ENCODE peak calls at places on chromosomes 3 and 15, in six cellular contexts. Z is neuronal stem cell, G is neural progenitor cell, D is mammary epithelial cell, M is fibroblast of lung, O is WERI-Rb-1. U is an unnamed sample. For H3K36me3, the result is how much of the 10 kb centered on the place peaks cover.

GRCh38 chr3:37787027-37787868 is 74.4 kb upstream of the CTDSPL start:
- DNase-seq in Z (no peak), G (no peak), D (no peak), M (no peak), O (no peak), U (no peak)

GRCh38 chr3:10288575-10288960 is 4.2 kb downstream of the GHRL start:
- DNase-seq in Z (no peak), G (no peak), D (no peak), M (no peak), O (no peak), U (no peak)

GRCh38 chr3:101828289-101828688 is 21.0 kb upstream of the NFKBIZ start:
- DNase-seq in Z (no peak), G (no peak), D (no peak), M (no peak), O (no peak), U (no peak)

GRCh38 chr3:77746048-77746447 is 706.1 kb downstream of the ROBO2 start:
- DNase-seq in Z (no peak), G (no peak), D (no peak), M (no peak), O (no peak), U (no peak)

GRCh38 chr3:138861755-138862333 is 27.1 kb upstream of the PIK3CB start:
- DNase-seq in Z (peak), G (peak), D (peak), M (peak), O (no peak), U (no peak)

GRCh38 chr3:194169595-194169994 is 33.6 kb downstream of the HES1 start:
- DNase-seq in Z (no peak), G (no peak), D (no peak), M (no peak), O (no peak), U (no peak)

GRCh38 chr15:72136170-72137051 is 18.2 kb downstream of the SENP8 start:
- DNase-seq in Z (no peak), G (no peak), D (no peak), M (no peak), O (no peak), U (no peak)

GRCh38 chr3:170703121-170703588 is 117.3 kb upstream of the SLC7A14 start:
- DNase-seq in Z (no peak), G (no peak), D (peak), M (peak), O (no peak), U (no peak)

GRCh38 chr3:121852256-121852655 is 17.2 kb downstream of the EAF2 start:
- DNase-seq in Z (no peak), G (no peak), D (peak), M (no peak), O (no peak), U (no peak)

GRCh38 chr15:76868740-76869139 is 36.4 kb downstream of the SCAPER start:
- DNase-seq in Z (no peak), G (no peak), D (no peak), M (no peak), O (no peak), U (no peak)

GRCh38 chr3:171487382-171487781 is 27.2 kb upstream of the TNIK start:
- DNase-seq in Z (no peak), G (no peak), D (no peak), M (no peak), O (no peak), U (no peak)

GRCh38 chr3:66582721-66583141 is 81.9 kb upstream of the LRIG1 start:
- DNase-seq in Z (no peak), G (no peak), D (no peak), M (no peak), O (peak), U (no peak)

GRCh38 chr3:166785851-166786250 is 594.2 kb downstream of the ZBBX start:
- DNase-seq in Z (no peak), G (no peak), D (no peak), M (no peak), O (no peak), U (no peak)

GRCh38 chr3:127141921-127142730 is 50.8 kb upstream of the PRR23E start:
- DNase-seq in Z (no peak), G (no peak), D (peak), M (peak), O (no peak), U (no peak)

GRCh38 chr15:95712785-95713184 is 617.7 kb upstream of the NR2F2 start:
- DNase-seq in Z (no peak), G (no peak), D (peak), M (peak), O (no peak), U (no peak)

GRCh38 chr15:67068724-67069400 is 3.5 kb downstream of the SMAD3 start:
- DNase-seq in Z (no peak), G (no peak), D (no peak), M (peak), O (peak), U (no peak)

GRCh38 chr3:143885803-143886427 is 37.6 kb upstream of the SLC9A9 start:
- DNase-seq in Z (no peak), G (peak), D (peak), M (peak), O (peak), U (no peak)

GRCh38 chr15:77033729-77034619 is 36.9 kb downstream of the TSPAN3 start:
- DNase-seq in Z (no peak), G (no peak), D (no peak), M (no peak), O (no peak), U (no peak)

GRCh38 chr3:71908001-71908400 is 123.1 kb upstream of the PROK2 start:
- DNase-seq in Z (no peak), G (no peak), D (no peak), M (no peak), O (no peak), U (no peak)

GRCh38 chr3:23671901-23672589 is 133.7 kb upstream of the UBE2E1 start:
- DNase-seq in Z (no peak), G (no peak), D (no peak), M (peak), O (no peak), U (no peak)

GRCh38 chr3:129507181-129507831 is 21.1 kb upstream of the RHO start:
- DNase-seq in Z (no peak), G (no peak), D (no peak), M (no peak), O (no peak), U (no peak)

GRCh38 chr15:70113304-70113700 is 15.6 kb upstream of the TLE3 start:
- DNase-seq in Z (no peak), G (no peak), D (no peak), M (no peak), O (no peak), U (no peak)

GRCh38 chr3:66386011-66386924 is 114.6 kb downstream of the LRIG1 start:
- DNase-seq in Z (no peak), G (no peak), D (no peak), M (no peak), O (no peak), U (no peak)

GRCh38 chr3:158918008-158918407 is 116.2 kb downstream of the MFSD1 start:
- DNase-seq in Z (peak), G (peak), D (peak), M (peak), O (peak), U (no peak)

GRCh38 chr3:49248828-49249227 is 28.2 kb downstream of the C3orf62 start:
- DNase-seq in Z (no peak), G (no peak), D (peak), M (no peak), O (peak), U (no peak)
- H3K4me3 ChIP-seq in Z (no peak), G (no peak), D (no peak), M (no peak), O (no peak), U (no peak)

DNA sequence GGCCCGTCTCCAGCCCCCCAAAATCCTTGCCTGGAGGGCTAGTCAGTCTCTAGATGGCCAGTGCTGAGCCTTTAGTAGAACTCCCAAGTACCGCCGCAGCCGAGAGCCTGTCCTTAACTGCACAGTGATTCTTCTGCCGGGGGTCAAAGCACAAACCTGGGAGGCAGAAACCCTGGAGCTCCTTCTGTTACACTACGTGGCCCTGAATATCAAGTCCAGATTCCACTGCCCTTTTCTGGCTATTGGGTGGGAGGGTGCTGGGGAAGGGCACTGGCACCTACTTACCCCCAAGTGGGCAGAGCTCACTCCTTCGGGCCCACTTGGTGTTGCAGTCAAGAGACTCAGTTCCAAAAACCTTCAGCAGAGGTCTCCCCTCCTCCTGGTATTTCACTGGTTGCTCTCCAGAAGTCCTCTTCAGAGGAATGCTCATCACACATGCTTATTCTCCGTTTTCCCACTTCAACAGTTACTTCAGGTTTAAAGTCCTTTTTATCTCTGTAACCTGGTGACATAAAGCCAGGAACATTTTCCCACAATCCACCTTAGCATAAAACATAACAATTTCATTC is 10.8 kb downstream of the PDHB start:
- DNase-seq in Z (no peak), G (no peak), D (no peak), M (peak), O (peak), U (no peak)
- H3K36me3 ChIP-seq in Z (half or more), G (under half), D (under half), M (under half), O (under half), U (under half)

GRCh38 chr15:28886431-28887343 is 913 bp downstream of the APBA2 start:
- DNase-seq in Z (no peak), G (peak), D (no peak), M (no peak), O (no peak), U (no peak)

GRCh38 chr15:28884151-28884940 is 1.4 kb upstream of the APBA2 start:
- DNase-seq in Z (no peak), G (no peak), D (no peak), M (no peak), O (no peak), U (no peak)

GRCh38 chr15:28885630-28886430 is at the start of gene APBA2:
- DNase-seq in Z (no peak), G (peak), D (peak), M (peak), O (peak), U (no peak)

GRCh38 chr15:28887344-28888174 is 1.8 kb downstream of the APBA2 start:
- DNase-seq in Z (no peak), G (no peak), D (no peak), M (no peak), O (no peak), U (no peak)

DNA sequence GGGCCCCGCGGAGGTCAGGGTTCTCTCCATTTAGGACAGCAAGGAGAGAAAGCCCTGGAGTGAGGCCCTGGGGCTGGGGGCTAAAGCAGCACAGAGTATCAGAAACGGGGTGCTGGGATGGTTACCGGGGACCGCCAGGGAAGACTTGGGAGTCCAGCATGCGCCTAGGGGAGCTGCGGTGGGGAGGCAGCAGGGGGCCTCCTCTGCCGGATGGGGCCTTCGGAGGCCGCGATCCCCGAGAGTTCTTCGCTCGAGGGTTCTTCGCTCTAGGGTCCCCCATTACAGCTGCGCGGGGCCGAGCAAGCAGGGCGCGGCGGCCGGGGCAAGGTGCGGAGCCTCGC is 515 bp upstream of the APBA2 start:
- DNase-seq in Z (no peak), G (no peak), D (no peak), M (peak), O (no peak), U (no peak)
- H3K4me3 ChIP-seq in Z (peak), G (peak), D (no peak), M (peak), O (peak), U (no peak)

DNA sequence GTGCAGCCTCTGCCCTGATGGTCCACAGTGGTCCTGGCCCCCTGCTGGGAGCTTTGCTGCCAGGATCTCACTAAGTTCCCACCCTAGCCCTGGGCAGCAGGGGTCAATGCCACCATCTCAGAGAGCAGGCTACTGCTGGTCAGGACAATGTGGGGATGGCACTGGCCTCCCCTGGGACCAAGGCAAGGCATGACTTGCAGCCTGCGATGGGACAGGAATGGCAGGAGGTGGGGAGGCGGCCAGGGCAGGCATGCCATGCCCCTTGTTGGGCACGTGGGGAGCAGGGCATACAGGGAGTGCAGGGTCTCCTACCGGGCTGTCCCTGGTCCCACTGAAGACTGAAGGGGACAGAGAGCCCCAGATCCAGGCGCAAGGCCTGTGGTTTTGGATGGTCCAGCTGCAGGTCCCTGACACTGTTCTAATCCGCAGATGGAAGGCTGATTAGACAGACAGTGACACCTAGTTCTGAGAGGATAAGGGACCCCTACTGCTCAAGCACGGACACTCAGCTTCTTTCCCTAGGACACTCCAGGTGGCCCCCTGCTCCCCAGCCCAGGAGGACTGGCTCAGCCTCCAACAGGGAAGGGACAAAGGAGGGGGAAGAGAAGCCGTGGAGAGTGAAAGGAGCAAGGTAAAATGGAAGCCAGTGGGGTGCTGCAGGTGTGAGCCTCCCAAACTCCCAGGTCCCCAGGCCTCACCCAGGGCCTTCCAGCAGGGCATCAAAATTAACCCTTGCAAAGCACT is 69.2 kb upstream of the RPL32 start:
- DNase-seq in Z (no peak), G (no peak), D (no peak), M (no peak), O (peak), U (no peak)
- H3K36me3 ChIP-seq in Z (half or more), G (under half), D (under half), M (under half), O (half or more), U (under half)